ENCODE peak calls at places on chromosomes 12 and 14, in five cellular contexts. One of them, this sample, is unnamed.

GRCh38 chr14:95722525-95723190 is 8.7 kb upstream of the TCL1A start:
- DNase-seq in GM12878: no peak
- DNase-seq in K562: no peak
- DNase-seq in H1: peak; percentile 4
- DNase-seq in HCT116: no peak
- DNase-seq in this sample: no peak

GRCh38 chr12:29614926-29615325 is 117.4 kb upstream of the OVCH1 start:
- DNase-seq in GM12878: no peak
- DNase-seq in K562: no peak
- DNase-seq in H1: no peak
- DNase-seq in HCT116: no peak
- DNase-seq in this sample: no peak

GRCh38 chr14:74917646-74918081 is 5.4 kb downstream of the RPS6KL1 start:
- DNase-seq in GM12878: no peak
- DNase-seq in K562: no peak
- DNase-seq in H1: no peak
- DNase-seq in HCT116: no peak
- DNase-seq in this sample: no peak

GRCh38 chr12:31929140-31929526 is 30.1 kb upstream of the RESF1 start:
- DNase-seq in GM12878: no peak
- DNase-seq in K562: no peak
- DNase-seq in H1: no peak
- DNase-seq in HCT116: no peak
- DNase-seq in this sample: no peak

GRCh38 chr12:107322063-107322462 is 228.7 kb upstream of the CRY1 start:
- DNase-seq in GM12878: no peak
- DNase-seq in K562: no peak
- DNase-seq in H1: no peak
- DNase-seq in HCT116: no peak
- DNase-seq in this sample: no peak

GRCh38 chr14:105485720-105486332 is 860 bp upstream of the CRIP1 start:
- DNase-seq in GM12878: no peak
- DNase-seq in K562: peak; percentile 72
- DNase-seq in H1: peak; percentile 83
- DNase-seq in HCT116: no peak
- DNase-seq in this sample: no peak

GRCh38 chr12:46382425-46382973 is 9.9 kb upstream of the SLC38A2 start:
- DNase-seq in GM12878: no peak
- DNase-seq in K562: no peak
- DNase-seq in H1: no peak
- DNase-seq in HCT116: no peak
- DNase-seq in this sample: no peak

GRCh38 chr14:54467280-54467679 is 21.5 kb downstream of the GMFB start:
- DNase-seq in GM12878: no peak
- DNase-seq in K562: no peak
- DNase-seq in H1: no peak
- DNase-seq in HCT116: no peak
- DNase-seq in this sample: no peak

DNA sequence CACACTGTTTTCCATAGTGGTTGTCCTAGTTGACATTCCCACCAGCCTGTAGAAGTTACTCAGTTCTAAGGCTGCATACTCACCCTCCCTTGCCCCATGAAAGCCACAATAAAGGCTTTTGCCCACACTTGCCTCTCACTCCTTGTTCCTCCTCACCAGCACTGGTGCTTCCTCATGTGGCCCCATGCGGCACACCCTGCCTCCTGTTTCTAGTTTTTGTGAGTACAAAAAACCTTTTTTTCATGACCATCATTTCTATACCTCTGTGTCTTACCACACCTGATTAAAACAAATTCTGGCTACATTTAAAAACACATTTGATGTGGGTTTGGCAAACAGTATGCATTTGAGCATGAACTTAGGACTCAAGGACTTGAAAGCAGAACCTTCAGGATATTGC is 40.7 kb upstream of the RIN3 start:
- DNase-seq in GM12878: no peak
- DNase-seq in K562: no peak
- DNase-seq in H1: peak; percentile 27
- DNase-seq in HCT116: no peak
- DNase-seq in this sample: no peak
- TF ChIP-seq ZNF274 in GM12878: no peak
- TF ChIP-seq ZNF274 in K562: no peak
- TF ChIP-seq ZNF274 in H1: no peak
- TF ChIP-seq ZNF274 in HCT116: no peak
- TF ChIP-seq ZNF274 in this sample: no peak

GRCh38 chr12:124391340-124392261 is 96.7 kb downstream of the RFLNA start:
- DNase-seq in GM12878: peak; percentile 28
- DNase-seq in K562: no peak
- DNase-seq in H1: no peak
- DNase-seq in HCT116: peak; percentile 29
- DNase-seq in this sample: no peak
- H3K4me3 ChIP-seq in GM12878: no peak overlapping the region
- H3K4me3 ChIP-seq in K562: no peak overlapping the region
- H3K4me3 ChIP-seq in H1: no peak overlapping the region
- H3K4me3 ChIP-seq in HCT116: peak overlapping the region; percentile 46
- H3K4me3 ChIP-seq in this sample: no peak overlapping the region

GRCh38 chr12:113044516-113044915 is 12.0 kb upstream of the DTX1 start:
- DNase-seq in GM12878: no peak
- DNase-seq in K562: no peak
- DNase-seq in H1: no peak
- DNase-seq in HCT116: no peak
- DNase-seq in this sample: no peak

GRCh38 chr12:113039911-113040425 is 16.6 kb upstream of the DTX1 start:
- DNase-seq in GM12878: no peak
- DNase-seq in K562: no peak
- DNase-seq in H1: no peak
- DNase-seq in HCT116: no peak
- DNase-seq in this sample: no peak

GRCh38 chr12:113043240-113043639 is 13.3 kb upstream of the DTX1 start:
- DNase-seq in GM12878: no peak
- DNase-seq in K562: no peak
- DNase-seq in H1: no peak
- DNase-seq in HCT116: no peak
- DNase-seq in this sample: no peak

GRCh38 chr12:113041560-113041959 is 15.0 kb upstream of the DTX1 start:
- DNase-seq in GM12878: no peak
- DNase-seq in K562: no peak
- DNase-seq in H1: no peak
- DNase-seq in HCT116: no peak
- DNase-seq in this sample: no peak

DNA sequence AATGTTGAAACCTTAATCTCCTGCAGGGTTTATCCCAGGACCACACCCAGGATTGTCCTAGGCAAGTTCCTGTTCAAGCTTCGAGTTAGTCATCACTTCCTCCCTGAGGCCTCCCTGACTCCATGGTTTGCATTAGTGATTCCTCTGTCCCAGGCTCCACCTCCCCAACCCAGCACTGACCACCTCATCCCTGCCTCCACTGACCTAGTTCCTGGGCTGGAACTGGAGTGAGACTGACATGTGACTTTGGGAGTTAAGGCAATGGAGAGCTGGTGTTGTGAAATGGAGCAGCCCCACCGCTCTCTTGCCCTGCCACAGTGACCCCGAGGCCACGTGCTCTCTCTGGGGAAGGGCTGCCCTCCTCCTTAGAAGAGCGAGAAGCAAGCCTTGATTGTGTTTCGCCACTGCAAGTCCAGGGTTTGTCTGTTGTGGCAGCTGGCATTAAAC is 15.8 kb upstream of the DTX1 start:
- DNase-seq in GM12878: no peak
- DNase-seq in K562: no peak
- DNase-seq in H1: no peak
- DNase-seq in HCT116: peak; percentile 59
- DNase-seq in this sample: no peak
- TF ChIP-seq ZNF274 in GM12878: no peak
- TF ChIP-seq ZNF274 in K562: no peak
- TF ChIP-seq ZNF274 in H1: no peak
- TF ChIP-seq ZNF274 in HCT116: no peak
- TF ChIP-seq ZNF274 in this sample: no peak

GRCh38 chr12:68185598-68185997 is 26.1 kb upstream of the IFNG start:
- DNase-seq in GM12878: no peak
- DNase-seq in K562: no peak
- DNase-seq in H1: no peak
- DNase-seq in HCT116: no peak
- DNase-seq in this sample: no peak

GRCh38 chr12:68189766-68190700 is 30.5 kb upstream of the IFNG start:
- DNase-seq in GM12878: no peak
- DNase-seq in K562: no peak
- DNase-seq in H1: no peak
- DNase-seq in HCT116: peak; percentile 13
- DNase-seq in this sample: no peak
- H3K4me3 ChIP-seq in GM12878: no peak overlapping the region
- H3K4me3 ChIP-seq in K562: no peak overlapping the region
- H3K4me3 ChIP-seq in H1: no peak overlapping the region
- H3K4me3 ChIP-seq in HCT116: no peak overlapping the region
- H3K4me3 ChIP-seq in this sample: no peak overlapping the region

This sample was measured in NT2/D1.